ENCODE peak calls at places on chromosome 16, in seven cellular contexts. M, A, R, C, K, Z and E are unnamed samples.

GRCh38 chr16:56549744-56550385 is 15.0 kb upstream of the MT4 start:
- DNase-seq in C (no peak), M (no peak), R (peak), A (no peak), Z (peak), K (no peak), E (no peak)

GRCh38 chr16:65889533-65889966 is 476.9 kb upstream of the CDH5 start:
- DNase-seq in Z (no peak), M (no peak), R (no peak), A (no peak), K (no peak), C (peak), E (no peak)

GRCh38 chr16:65658339-65659275 is 536.7 kb upstream of the CDH11 start:
- DNase-seq in M (no peak), Z (peak), R (peak), K (no peak), A (no peak), C (peak), E (no peak)

GRCh38 chr16:85057212-85057889 is 29.8 kb downstream of the KIAA0513 start:
- DNase-seq in M (no peak), Z (no peak), C (no peak), R (no peak), K (no peak), A (no peak), E (no peak)

GRCh38 chr16:66930189-66930588 is 4.0 kb downstream of the CIAO2B start:
- DNase-seq in Z (peak), M (no peak), R (peak), K (no peak), C (peak), A (peak), E (no peak)

GRCh38 chr16:67674851-67675578 is 8.4 kb downstream of the C16orf86 start:
- DNase-seq in Z (no peak), M (no peak), K (peak), A (peak), C (no peak), R (no peak), E (no peak)

GRCh38 chr16:89210904-89211515 is 6.5 kb upstream of the ZNF778 start:
- DNase-seq in M (no peak), K (no peak), Z (no peak), R (no peak), C (no peak), A (no peak), E (no peak)

GRCh38 chr16:19062706-19063105 is 4.7 kb upstream of the COQ7 start:
- DNase-seq in K (no peak), M (no peak), C (no peak), Z (no peak), A (no peak), R (no peak), E (no peak)

GRCh38 chr16:46573008-46573833 is 48.0 kb downstream of the SHCBP1 start:
- DNase-seq in Z (peak), K (no peak), M (no peak), R (peak), C (peak), A (no peak), E (no peak)

GRCh38 chr16:83187404-83187803 is 560.6 kb downstream of the CDH13 start:
- DNase-seq in K (no peak), A (no peak), M (no peak), R (peak), C (peak), Z (peak), E (no peak)

GRCh38 chr16:64907844-64908243 is 214.0 kb downstream of the CDH11 start:
- DNase-seq in R (no peak), C (peak), K (no peak), M (no peak), Z (no peak), A (no peak), E (no peak)

GRCh38 chr16:12455287-12455798 is 348.3 kb downstream of the CPPED1 start:
- DNase-seq in Z (peak), K (peak), A (peak), R (peak), M (peak), C (peak), E (no peak)

GRCh38 chr16:2529061-2529931 is 1.9 kb downstream of the CEMP1 start:
- DNase-seq in K (peak), Z (no peak), C (no peak), R (no peak), A (peak), M (no peak), E (no peak)

GRCh38 chr16:57156351-57156703 is 29.5 kb downstream of the PSME3IP1 start:
- DNase-seq in Z (no peak), A (no peak), M (no peak), R (no peak), C (no peak), K (no peak), E (no peak)

GRCh38 chr16:81956213-81956948 is 54.9 kb downstream of the SDR42E1 start:
- DNase-seq in R (peak), Z (peak), A (no peak), K (no peak), M (no peak), C (peak), E (no peak)

GRCh38 chr16:2150418-2151187 is 2.2 kb downstream of the RAB26 start:
- DNase-seq in A (peak), R (peak), C (peak), M (peak), K (peak), Z (no peak), E (peak)

GRCh38 chr16:7137560-7138330 is 194.9 kb upstream of the RBFOX1 start:
- DNase-seq in K (no peak), R (peak), A (no peak), C (no peak), Z (peak), M (no peak), E (no peak)

GRCh38 chr16:7140899-7141298 is 191.7 kb upstream of the RBFOX1 start:
- DNase-seq in K (no peak), Z (no peak), M (no peak), A (no peak), C (no peak), R (no peak), E (no peak)
- TF ChIP-seq CTCF in K (no peak), Z (no peak), M (no peak), A (no peak), C (no peak), R (no peak), E (no peak)

DNA sequence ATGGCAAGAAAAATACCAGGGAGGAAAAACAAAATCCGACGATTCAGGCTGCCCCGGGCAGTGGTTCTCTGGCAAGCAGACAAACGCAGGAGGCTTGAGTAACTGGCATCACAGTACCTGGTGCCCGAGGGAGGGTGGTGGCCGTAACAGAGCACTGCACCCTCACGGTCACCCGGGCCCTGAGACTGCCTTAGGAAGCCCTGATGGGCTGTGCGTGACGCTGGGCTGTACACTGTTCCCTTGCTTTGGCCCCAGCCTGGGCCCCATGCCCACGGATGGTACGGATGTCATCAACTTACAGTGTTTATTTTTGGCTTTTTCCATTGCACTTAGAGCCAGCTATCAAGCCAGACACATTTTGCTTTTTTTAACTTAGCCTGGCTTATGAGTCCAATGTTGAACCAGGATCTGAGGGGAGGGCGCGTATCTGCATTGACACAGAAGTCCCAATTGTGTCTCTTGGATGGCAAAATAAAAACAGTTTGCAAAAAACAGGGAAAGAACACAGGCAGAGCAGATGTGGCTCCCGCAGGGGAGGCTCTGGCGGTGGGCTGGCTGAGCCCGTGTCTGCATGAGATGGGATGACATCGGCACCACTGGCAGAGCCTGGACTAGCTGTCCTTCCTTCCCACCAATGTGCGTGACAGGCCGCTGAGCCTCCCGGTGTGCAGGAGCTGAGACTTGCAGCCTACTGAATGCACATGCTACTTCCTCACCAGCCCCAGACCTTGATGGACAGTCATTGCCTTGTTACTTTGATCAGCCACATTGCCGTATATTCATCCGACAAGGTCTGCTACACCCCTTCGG is 287.7 kb downstream of the FOXL1 start:
- DNase-seq in Z (no peak), R (no peak), M (no peak), C (no peak), A (no peak), K (no peak), E (no peak)
- TF ChIP-seq CTCF in Z (peak), R (no peak), M (no peak), C (no peak), A (no peak), K (no peak), E (no peak)

GRCh38 chr16:48864055-48864454 is 254.1 kb upstream of the N4BP1 start:
- DNase-seq in K (no peak), A (no peak), R (no peak), C (no peak), Z (no peak), M (no peak), E (no peak)

GRCh38 chr16:48860341-48860740 is 250.4 kb upstream of the N4BP1 start:
- DNase-seq in C (no peak), M (no peak), A (no peak), Z (no peak), R (no peak), K (no peak), E (no peak)

GRCh38 chr16:48865511-48865910 is 255.5 kb upstream of the N4BP1 start:
- DNase-seq in M (no peak), K (no peak), A (no peak), R (no peak), Z (no peak), C (no peak), E (no peak)

GRCh38 chr16:48862087-48862532 is 252.1 kb upstream of the N4BP1 start:
- DNase-seq in C (no peak), K (no peak), R (no peak), A (no peak), M (peak), Z (peak), E (no peak)
- TF ChIP-seq CTCF in C (no peak), K (no peak), R (no peak), A (no peak), M (peak), Z (no peak), E (no peak)

DNA sequence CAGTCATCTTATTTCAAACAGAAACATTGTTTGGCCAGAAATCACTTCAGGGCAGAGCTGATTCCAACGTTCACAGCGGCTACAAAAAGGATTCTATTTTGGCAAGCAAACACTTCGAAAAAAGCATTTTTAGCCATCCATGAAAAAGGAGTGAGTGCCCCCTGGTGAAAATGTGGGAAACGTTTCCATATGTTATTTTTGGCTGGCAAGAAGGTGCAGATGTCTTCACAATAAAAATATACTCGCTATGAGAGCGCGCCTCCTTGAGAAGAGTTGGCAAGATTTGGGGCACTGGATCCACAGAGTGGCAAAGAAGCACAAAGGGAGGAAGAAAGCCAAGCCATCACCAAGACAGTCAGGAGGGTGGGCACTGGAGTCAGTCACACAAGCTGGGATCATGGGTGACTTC is 191.1 kb downstream of the CHD9NB start:
- DNase-seq in K (no peak), Z (no peak), M (peak), R (no peak), A (no peak), C (peak), E (no peak)
- TF ChIP-seq CTCF in K (peak), Z (peak), M (peak), R (no peak), A (no peak), C (peak), E (peak)

GRCh38 chr16:69858196-69859104 is 92.7 kb upstream of the CLEC18A start:
- DNase-seq in M (no peak), K (no peak), A (no peak), C (no peak), Z (no peak), R (no peak), E (no peak)
- TF ChIP-seq CTCF in M (no peak), K (no peak), A (no peak), C (no peak), Z (no peak), R (no peak), E (no peak)

GRCh38 chr16:14289692-14290340 is 218.7 kb downstream of the MRTFB start:
- DNase-seq in K (no peak), C (peak), R (peak), A (no peak), Z (no peak), M (peak), E (peak)
- TF ChIP-seq CTCF in K (no peak), C (peak), R (peak), A (no peak), Z (peak), M (peak), E (peak)

DNA sequence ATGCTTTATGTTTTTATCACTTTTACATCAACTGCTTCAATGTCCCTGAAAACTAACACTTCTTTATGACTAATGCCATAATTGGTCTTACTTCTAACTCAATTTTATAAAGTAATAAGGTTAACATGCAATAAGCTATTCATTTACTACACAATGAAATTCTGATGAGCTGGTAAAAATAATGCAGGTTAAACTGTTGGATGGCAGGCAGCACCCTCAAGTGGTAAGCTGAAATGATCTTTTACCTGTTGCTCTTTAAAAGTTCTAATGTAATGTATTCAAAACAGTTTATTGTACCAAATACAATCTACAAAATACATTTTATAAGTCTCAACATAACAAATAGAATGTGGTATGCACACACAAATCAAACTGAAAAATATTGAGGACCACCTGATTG is 1280.3 kb downstream of the CDH8 start:
- DNase-seq in K (no peak), A (no peak), R (no peak), C (no peak), M (no peak), Z (no peak), E (no peak)
- TF ChIP-seq CTCF in K (no peak), A (no peak), R (no peak), C (no peak), M (peak), Z (no peak), E (peak)

GRCh38 chr16:535446-536405 is 8.2 kb downstream of the CAPN15 start:
- DNase-seq in C (no peak), Z (peak), M (no peak), A (no peak), K (peak), R (peak), E (no peak)
- TF ChIP-seq CTCF in C (no peak), Z (no peak), M (no peak), A (no peak), K (no peak), R (no peak), E (no peak)

GRCh38 chr16:11101695-11102522 is 154.1 kb downstream of the SOCS1 start:
- DNase-seq in R (peak), A (no peak), C (peak), Z (no peak), M (no peak), K (no peak), E (no peak)
- TF ChIP-seq CTCF in R (peak), A (no peak), C (peak), Z (peak), M (no peak), K (no peak), E (no peak)